ENCODE peak calls at places on chromosomes 13 and 19, in ten cellular contexts. One of them, this sample, is unnamed. For H3K9me3, the result is how much of the 10 kb centered on the place peaks cover.

GRCh38 chr13:32941368-32941767 is 74.9 kb upstream of the KL start:
- DNase-seq in neuronal stem cell: no peak
- DNase-seq in heart right ventricle: no peak
- DNase-seq in A549: no peak
- DNase-seq in cardiac muscle cell: no peak
- DNase-seq in upper lobe of right lung: no peak
- DNase-seq in CD8-positive, alpha-beta memory T cell: no peak
- DNase-seq in pancreas: no peak
- DNase-seq in esophagus squamous epithelium: no peak
- DNase-seq in naive thymus-derived CD4-positive, alpha-beta T cell: no peak
- DNase-seq in this sample: no peak

GRCh38 chr13:26022538-26023292 is 29.1 kb downstream of the SHISA2 start:
- DNase-seq in A549: no peak
- DNase-seq in CD8-positive, alpha-beta memory T cell: no peak
- DNase-seq in heart right ventricle: peak
- DNase-seq in esophagus squamous epithelium: no peak
- DNase-seq in upper lobe of right lung: peak
- DNase-seq in cardiac muscle cell: peak
- DNase-seq in neuronal stem cell: no peak
- DNase-seq in naive thymus-derived CD4-positive, alpha-beta T cell: no peak
- DNase-seq in pancreas: peak
- DNase-seq in this sample: no peak

GRCh38 chr19:44585371-44586141 is 27.8 kb upstream of the IGSF23 start:
- DNase-seq in pancreas: no peak
- DNase-seq in CD8-positive, alpha-beta memory T cell: no peak
- DNase-seq in heart right ventricle: no peak
- DNase-seq in neuronal stem cell: no peak
- DNase-seq in A549: no peak
- DNase-seq in upper lobe of right lung: no peak
- DNase-seq in naive thymus-derived CD4-positive, alpha-beta T cell: no peak
- DNase-seq in esophagus squamous epithelium: no peak
- DNase-seq in cardiac muscle cell: no peak
- DNase-seq in this sample: peak

GRCh38 chr13:84413016-84413415 is 530.7 kb upstream of the SLITRK1 start:
- DNase-seq in upper lobe of right lung: no peak
- DNase-seq in esophagus squamous epithelium: no peak
- DNase-seq in pancreas: no peak
- DNase-seq in naive thymus-derived CD4-positive, alpha-beta T cell: no peak
- DNase-seq in cardiac muscle cell: no peak
- DNase-seq in A549: no peak
- DNase-seq in heart right ventricle: no peak
- DNase-seq in CD8-positive, alpha-beta memory T cell: no peak
- DNase-seq in neuronal stem cell: no peak
- DNase-seq in this sample: no peak

GRCh38 chr13:57553932-57554331 is 77.6 kb upstream of the PCDH17 start:
- DNase-seq in pancreas: no peak
- DNase-seq in cardiac muscle cell: no peak
- DNase-seq in heart right ventricle: no peak
- DNase-seq in naive thymus-derived CD4-positive, alpha-beta T cell: no peak
- DNase-seq in neuronal stem cell: no peak
- DNase-seq in A549: no peak
- DNase-seq in CD8-positive, alpha-beta memory T cell: no peak
- DNase-seq in upper lobe of right lung: no peak
- DNase-seq in esophagus squamous epithelium: no peak
- DNase-seq in this sample: no peak

GRCh38 chr19:46610851-46611770 is 10.0 kb downstream of the CALM3 start:
- DNase-seq in pancreas: peak
- DNase-seq in neuronal stem cell: no peak
- DNase-seq in naive thymus-derived CD4-positive, alpha-beta T cell: peak
- DNase-seq in A549: no peak
- DNase-seq in upper lobe of right lung: peak
- DNase-seq in cardiac muscle cell: no peak
- DNase-seq in CD8-positive, alpha-beta memory T cell: peak
- DNase-seq in heart right ventricle: no peak
- DNase-seq in esophagus squamous epithelium: no peak
- DNase-seq in this sample: no peak

GRCh38 chr19:18298601-18299000 is 17.2 kb upstream of the JUND start:
- DNase-seq in naive thymus-derived CD4-positive, alpha-beta T cell: no peak
- DNase-seq in pancreas: no peak
- DNase-seq in upper lobe of right lung: no peak
- DNase-seq in cardiac muscle cell: no peak
- DNase-seq in A549: no peak
- DNase-seq in neuronal stem cell: no peak
- DNase-seq in CD8-positive, alpha-beta memory T cell: no peak
- DNase-seq in heart right ventricle: no peak
- DNase-seq in esophagus squamous epithelium: no peak
- DNase-seq in this sample: no peak

GRCh38 chr19:46984077-46985010 is 35.3 kb upstream of the NPAS1 start:
- DNase-seq in cardiac muscle cell: peak
- DNase-seq in CD8-positive, alpha-beta memory T cell: no peak
- DNase-seq in heart right ventricle: peak
- DNase-seq in neuronal stem cell: no peak
- DNase-seq in A549: peak
- DNase-seq in esophagus squamous epithelium: no peak
- DNase-seq in pancreas: no peak
- DNase-seq in upper lobe of right lung: no peak
- DNase-seq in naive thymus-derived CD4-positive, alpha-beta T cell: no peak
- DNase-seq in this sample: no peak

GRCh38 chr19:35316560-35316959 is 12.4 kb upstream of the CD22 start:
- DNase-seq in neuronal stem cell: no peak
- DNase-seq in A549: no peak
- DNase-seq in esophagus squamous epithelium: no peak
- DNase-seq in pancreas: no peak
- DNase-seq in heart right ventricle: no peak
- DNase-seq in CD8-positive, alpha-beta memory T cell: no peak
- DNase-seq in upper lobe of right lung: no peak
- DNase-seq in cardiac muscle cell: no peak
- DNase-seq in naive thymus-derived CD4-positive, alpha-beta T cell: no peak
- DNase-seq in this sample: peak

GRCh38 chr19:11902228-11902627 is 14.6 kb downstream of the ZNF69 start:
- DNase-seq in heart right ventricle: no peak
- DNase-seq in esophagus squamous epithelium: no peak
- DNase-seq in cardiac muscle cell: no peak
- DNase-seq in upper lobe of right lung: no peak
- DNase-seq in neuronal stem cell: no peak
- DNase-seq in CD8-positive, alpha-beta memory T cell: no peak
- DNase-seq in naive thymus-derived CD4-positive, alpha-beta T cell: no peak
- DNase-seq in pancreas: no peak
- DNase-seq in A549: no peak
- DNase-seq in this sample: no peak

GRCh38 chr13:31846182-31846938 is 107.0 kb downstream of the RXFP2 start:
- DNase-seq in pancreas: peak
- DNase-seq in heart right ventricle: peak
- DNase-seq in CD8-positive, alpha-beta memory T cell: peak
- DNase-seq in upper lobe of right lung: peak
- DNase-seq in A549: peak
- DNase-seq in neuronal stem cell: peak
- DNase-seq in esophagus squamous epithelium: peak
- DNase-seq in naive thymus-derived CD4-positive, alpha-beta T cell: peak
- DNase-seq in cardiac muscle cell: peak
- DNase-seq in this sample: peak

GRCh38 chr13:31124225-31124624 is 37.5 kb downstream of the HSPH1 start:
- DNase-seq in CD8-positive, alpha-beta memory T cell: no peak
- DNase-seq in heart right ventricle: no peak
- DNase-seq in esophagus squamous epithelium: no peak
- DNase-seq in naive thymus-derived CD4-positive, alpha-beta T cell: no peak
- DNase-seq in neuronal stem cell: no peak
- DNase-seq in cardiac muscle cell: no peak
- DNase-seq in A549: no peak
- DNase-seq in upper lobe of right lung: no peak
- DNase-seq in pancreas: no peak
- DNase-seq in this sample: no peak

GRCh38 chr19:1093811-1094553 is 1.2 kb downstream of the POLR2E start:
- DNase-seq in neuronal stem cell: no peak
- DNase-seq in heart right ventricle: peak
- DNase-seq in cardiac muscle cell: no peak
- DNase-seq in A549: no peak
- DNase-seq in upper lobe of right lung: peak
- DNase-seq in naive thymus-derived CD4-positive, alpha-beta T cell: no peak
- DNase-seq in CD8-positive, alpha-beta memory T cell: no peak
- DNase-seq in esophagus squamous epithelium: no peak
- DNase-seq in pancreas: no peak
- DNase-seq in this sample: no peak
- H3K27ac ChIP-seq in neuronal stem cell: no peak
- H3K27ac ChIP-seq in heart right ventricle: no peak
- H3K27ac ChIP-seq in cardiac muscle cell: no peak
- H3K27ac ChIP-seq in A549: peak
- H3K27ac ChIP-seq in upper lobe of right lung: no peak
- H3K27ac ChIP-seq in naive thymus-derived CD4-positive, alpha-beta T cell: peak
- H3K27ac ChIP-seq in CD8-positive, alpha-beta memory T cell: peak
- H3K27ac ChIP-seq in esophagus squamous epithelium: peak
- H3K27ac ChIP-seq in pancreas: no peak
- H3K27ac ChIP-seq in this sample: no peak

DNA sequence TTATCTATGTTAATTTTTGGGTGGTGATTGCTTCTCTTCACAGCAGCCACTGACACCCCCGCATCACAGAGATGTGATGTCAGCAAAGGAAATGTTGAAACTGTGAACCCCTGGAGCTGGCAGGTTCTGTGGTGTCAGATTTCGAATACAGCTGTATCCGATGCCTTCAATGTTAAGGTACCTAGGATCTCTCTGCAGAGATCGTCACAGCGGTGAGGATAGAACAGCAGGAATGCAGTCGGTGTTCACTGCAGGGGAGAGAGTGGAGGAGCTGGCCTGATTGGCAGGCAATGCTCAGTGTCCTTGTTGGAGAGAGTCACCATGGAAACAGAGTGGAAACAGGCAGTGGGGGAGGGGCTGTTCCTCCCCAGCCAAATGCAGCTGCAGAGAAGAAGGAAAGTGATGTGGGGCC is 79.5 kb upstream of the ZNF835 start:
- DNase-seq in naive thymus-derived CD4-positive, alpha-beta T cell: no peak
- DNase-seq in pancreas: no peak
- DNase-seq in neuronal stem cell: peak
- DNase-seq in CD8-positive, alpha-beta memory T cell: no peak
- DNase-seq in heart right ventricle: no peak
- DNase-seq in esophagus squamous epithelium: no peak
- DNase-seq in upper lobe of right lung: no peak
- DNase-seq in A549: no peak
- DNase-seq in cardiac muscle cell: no peak
- DNase-seq in this sample: no peak
- H3K9me3 ChIP-seq in naive thymus-derived CD4-positive, alpha-beta T cell: under half
- H3K9me3 ChIP-seq in pancreas: under half
- H3K9me3 ChIP-seq in neuronal stem cell: under half
- H3K9me3 ChIP-seq in CD8-positive, alpha-beta memory T cell: under half
- H3K9me3 ChIP-seq in heart right ventricle: under half
- H3K9me3 ChIP-seq in esophagus squamous epithelium: under half
- H3K9me3 ChIP-seq in upper lobe of right lung: under half
- H3K9me3 ChIP-seq in A549: half or more
- H3K9me3 ChIP-seq in cardiac muscle cell: under half
- H3K9me3 ChIP-seq in this sample: under half

GRCh38 chr13:27583645-27584044 is 36.7 kb downstream of the LNX2 start:
- DNase-seq in neuronal stem cell: no peak
- DNase-seq in heart right ventricle: no peak
- DNase-seq in upper lobe of right lung: no peak
- DNase-seq in CD8-positive, alpha-beta memory T cell: no peak
- DNase-seq in pancreas: no peak
- DNase-seq in cardiac muscle cell: no peak
- DNase-seq in A549: no peak
- DNase-seq in naive thymus-derived CD4-positive, alpha-beta T cell: no peak
- DNase-seq in esophagus squamous epithelium: no peak
- DNase-seq in this sample: no peak
- H3K27ac ChIP-seq in neuronal stem cell: no peak
- H3K27ac ChIP-seq in heart right ventricle: peak
- H3K27ac ChIP-seq in upper lobe of right lung: no peak
- H3K27ac ChIP-seq in CD8-positive, alpha-beta memory T cell: no peak
- H3K27ac ChIP-seq in pancreas: no peak
- H3K27ac ChIP-seq in cardiac muscle cell: no peak
- H3K27ac ChIP-seq in A549: no peak
- H3K27ac ChIP-seq in naive thymus-derived CD4-positive, alpha-beta T cell: no peak
- H3K27ac ChIP-seq in esophagus squamous epithelium: no peak
- H3K27ac ChIP-seq in this sample: no peak

GRCh38 chr19:51882518-51882917 is 5.2 kb downstream of the ZNF577 start:
- DNase-seq in neuronal stem cell: no peak
- DNase-seq in heart right ventricle: no peak
- DNase-seq in naive thymus-derived CD4-positive, alpha-beta T cell: no peak
- DNase-seq in cardiac muscle cell: no peak
- DNase-seq in esophagus squamous epithelium: no peak
- DNase-seq in pancreas: no peak
- DNase-seq in A549: no peak
- DNase-seq in CD8-positive, alpha-beta memory T cell: no peak
- DNase-seq in upper lobe of right lung: no peak
- DNase-seq in this sample: no peak

GRCh38 chr19:51891193-51891747 is 3.5 kb upstream of the ZNF577 start:
- DNase-seq in naive thymus-derived CD4-positive, alpha-beta T cell: no peak
- DNase-seq in heart right ventricle: no peak
- DNase-seq in neuronal stem cell: no peak
- DNase-seq in CD8-positive, alpha-beta memory T cell: no peak
- DNase-seq in esophagus squamous epithelium: no peak
- DNase-seq in A549: no peak
- DNase-seq in pancreas: no peak
- DNase-seq in upper lobe of right lung: no peak
- DNase-seq in cardiac muscle cell: no peak
- DNase-seq in this sample: no peak

GRCh38 chr19:51884713-51885112 is 3.0 kb downstream of the ZNF577 start:
- DNase-seq in A549: no peak
- DNase-seq in CD8-positive, alpha-beta memory T cell: no peak
- DNase-seq in upper lobe of right lung: no peak
- DNase-seq in cardiac muscle cell: no peak
- DNase-seq in naive thymus-derived CD4-positive, alpha-beta T cell: no peak
- DNase-seq in neuronal stem cell: no peak
- DNase-seq in pancreas: no peak
- DNase-seq in heart right ventricle: no peak
- DNase-seq in esophagus squamous epithelium: no peak
- DNase-seq in this sample: no peak

GRCh38 chr19:51889934-51890333 is 2.2 kb upstream of the ZNF577 start:
- DNase-seq in cardiac muscle cell: no peak
- DNase-seq in CD8-positive, alpha-beta memory T cell: no peak
- DNase-seq in A549: no peak
- DNase-seq in esophagus squamous epithelium: no peak
- DNase-seq in naive thymus-derived CD4-positive, alpha-beta T cell: no peak
- DNase-seq in heart right ventricle: no peak
- DNase-seq in pancreas: no peak
- DNase-seq in neuronal stem cell: no peak
- DNase-seq in upper lobe of right lung: no peak
- DNase-seq in this sample: no peak

DNA sequence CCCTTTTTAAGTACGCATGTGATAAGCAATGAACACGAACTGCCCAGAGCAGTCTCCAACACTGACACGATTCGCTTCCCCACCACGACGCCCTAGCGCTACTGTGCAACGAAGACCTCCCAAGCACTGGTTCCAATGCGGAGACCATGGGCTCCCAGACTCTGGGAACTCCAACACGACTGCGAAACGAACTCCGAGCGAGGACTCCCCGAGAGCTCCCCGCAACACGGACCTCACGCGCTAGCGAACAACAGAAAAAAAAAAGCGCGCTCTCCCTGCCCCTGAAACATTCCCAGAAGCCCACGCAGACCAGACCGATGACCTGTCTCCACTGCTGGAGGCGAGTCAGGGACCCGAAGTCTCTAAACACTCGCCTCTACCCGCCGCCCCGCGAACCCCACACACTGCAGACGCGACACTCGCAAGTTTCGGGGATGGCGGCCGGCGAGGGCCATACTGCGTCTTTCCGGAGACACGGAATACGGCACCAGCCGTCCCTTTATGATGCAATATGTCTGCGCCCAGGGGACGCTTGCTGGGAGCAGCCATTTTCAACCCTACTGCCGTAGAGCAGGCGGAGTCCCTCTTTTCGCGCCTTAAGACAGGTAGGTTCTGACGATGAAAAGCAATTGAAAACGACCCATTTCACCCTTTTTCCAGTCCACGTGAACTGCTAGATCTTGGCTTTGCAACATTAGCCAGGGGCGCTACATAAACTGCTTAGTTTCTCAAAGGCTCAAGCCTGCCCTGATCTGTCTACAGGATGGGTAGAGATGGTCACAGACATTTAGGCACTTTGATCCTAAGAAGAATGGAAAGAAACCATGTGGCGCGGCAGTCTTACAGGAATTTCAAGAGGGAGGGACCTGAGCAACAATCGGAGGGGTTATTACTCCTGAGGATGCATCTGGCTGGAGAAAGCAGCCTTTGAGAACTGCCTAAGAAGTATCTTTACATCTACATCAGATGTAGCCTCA is at the start of gene ZNF577:
- DNase-seq in naive thymus-derived CD4-positive, alpha-beta T cell: peak
- DNase-seq in cardiac muscle cell: peak
- DNase-seq in pancreas: peak
- DNase-seq in CD8-positive, alpha-beta memory T cell: peak
- DNase-seq in A549: no peak
- DNase-seq in upper lobe of right lung: peak
- DNase-seq in neuronal stem cell: peak
- DNase-seq in esophagus squamous epithelium: peak
- DNase-seq in heart right ventricle: peak
- DNase-seq in this sample: peak
- H3K9me3 ChIP-seq in naive thymus-derived CD4-positive, alpha-beta T cell: under half
- H3K9me3 ChIP-seq in cardiac muscle cell: under half
- H3K9me3 ChIP-seq in pancreas: under half
- H3K9me3 ChIP-seq in CD8-positive, alpha-beta memory T cell: half or more
- H3K9me3 ChIP-seq in A549: half or more
- H3K9me3 ChIP-seq in upper lobe of right lung: under half
- H3K9me3 ChIP-seq in neuronal stem cell: half or more
- H3K9me3 ChIP-seq in esophagus squamous epithelium: under half
- H3K9me3 ChIP-seq in heart right ventricle: under half
- H3K9me3 ChIP-seq in this sample: under half

This sample was measured in small intestine.